ENCODE peak calls at places on chromosomes 13 and 19, in four cellular contexts. W, R, I and T are unnamed samples.

GRCh38 chr13:50691176-50691681 is 152.3 kb downstream of the DLEU7 start:
- DNase-seq in W (no peak), R (no peak), I (no peak), T (peak)

GRCh38 chr19:18401580-18402112 is 4.2 kb upstream of the LRRC25 start:
- DNase-seq in W (no peak), R (peak), I (peak), T (no peak)

GRCh38 chr13:79405501-79405830 is 589 bp downstream of the RBM26 start:
- DNase-seq in W (no peak), R (no peak), I (no peak), T (peak)

GRCh38 chr19:55459551-55459949 is 1.9 kb downstream of the ISOC2 start:
- DNase-seq in W (no peak), R (no peak), I (no peak), T (no peak)

GRCh38 chr19:12937243-12938053 is 961 bp upstream of the CALR start:
- DNase-seq in W (no peak), R (no peak), I (peak), T (peak)

GRCh38 chr19:41699968-41700323 is 8.5 kb upstream of the CEACAM5 start:
- DNase-seq in W (no peak), R (no peak), I (no peak), T (no peak)

GRCh38 chr19:13937479-13938360 is 497 bp downstream of the PODNL1 start:
- DNase-seq in W (no peak), R (no peak), I (peak), T (no peak)

GRCh38 chr13:23871616-23872220 is 17.5 kb downstream of the MIPEP start:
- DNase-seq in W (no peak), R (peak), I (peak), T (peak)

GRCh38 chr19:52453324-52454094 is at the start of gene ZNF578:
- DNase-seq in W (no peak), R (peak), I (peak), T (peak)

GRCh38 chr19:19077103-19077502 is 13.3 kb downstream of the SLC25A42 start:
- DNase-seq in W (no peak), R (no peak), I (no peak), T (no peak)

GRCh38 chr19:34217952-34218817 is 36.2 kb upstream of the GARRE1 start:
- DNase-seq in W (peak), R (peak), I (peak), T (peak)

GRCh38 chr13:99404005-99404755 is 97.0 kb upstream of the GPR183 start:
- DNase-seq in W (no peak), R (no peak), I (no peak), T (no peak)

GRCh38 chr13:87999141-87999765 is 328.1 kb downstream of the SLITRK5 start:
- DNase-seq in W (no peak), R (peak), I (no peak), T (no peak)

GRCh38 chr13:104757712-104758111 is 1691.5 kb upstream of the SLC10A2 start:
- DNase-seq in W (no peak), R (no peak), I (no peak), T (peak)

GRCh38 chr19:15246198-15246481 is 13.9 kb upstream of the EPHX3 start:
- DNase-seq in W (no peak), R (no peak), I (no peak), T (no peak)
- TF ChIP-seq FOS in W (no peak), R (no peak), I (no peak), T (no peak)

DNA sequence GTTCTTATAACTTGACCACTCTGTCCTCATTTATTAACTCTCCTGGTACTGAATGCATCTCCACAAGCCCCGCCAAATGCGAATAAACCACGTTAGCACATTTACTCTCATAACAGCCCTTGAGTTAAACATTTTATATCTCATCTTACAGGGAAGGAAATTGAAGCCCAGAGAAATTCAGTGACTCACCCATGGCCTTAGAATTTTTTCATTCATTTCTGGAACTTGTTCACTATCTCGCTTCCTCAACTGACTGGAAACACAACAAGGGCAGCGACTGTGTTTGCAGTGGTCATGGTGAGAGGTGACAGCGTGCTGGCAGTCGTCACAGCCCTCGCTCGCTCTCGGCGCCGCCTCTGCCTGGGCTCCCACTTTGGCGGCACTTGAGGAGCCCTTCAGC is 39.5 kb downstream of the SERP2 start:
- DNase-seq in W (no peak), R (peak), I (no peak), T (peak)
- H3K4me2 ChIP-seq in W (no peak), R (no peak), I (no peak), T (no peak)

GRCh38 chr13:80481589-80481988 is 140.7 kb upstream of the SPRY2 start:
- DNase-seq in W (no peak), R (no peak), I (no peak), T (no peak)
- TF ChIP-seq FOS in W (no peak), R (no peak), I (no peak), T (no peak)

DNA sequence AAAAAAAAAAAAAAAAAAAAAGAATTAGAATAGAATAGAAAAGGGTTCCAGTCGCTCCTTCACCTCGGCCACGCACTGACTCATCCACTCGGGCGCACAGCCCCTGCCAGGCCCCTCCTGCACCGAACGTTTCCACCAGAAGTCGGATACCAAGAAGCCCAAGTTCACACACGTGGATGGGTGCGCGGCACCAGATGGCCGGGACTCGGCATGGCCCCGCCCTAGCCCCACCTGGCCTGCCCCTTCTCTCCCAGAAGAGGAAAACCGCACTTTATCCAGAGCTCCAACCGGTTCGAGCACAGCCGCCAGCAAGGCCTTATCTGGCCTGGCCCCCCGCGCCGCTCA is 5.9 kb downstream of the PRR36 start:
- DNase-seq in W (no peak), R (no peak), I (peak), T (no peak)
- H3K4me2 ChIP-seq in W (peak), R (peak), I (peak), T (no peak)

GRCh38 chr13:25281193-25281936 is 5.9 kb downstream of the MTMR6 start:
- DNase-seq in W (peak), R (peak), I (no peak), T (no peak)

GRCh38 chr13:25281937-25282332 is 5.4 kb downstream of the MTMR6 start:
- DNase-seq in W (no peak), R (no peak), I (no peak), T (no peak)

DNA sequence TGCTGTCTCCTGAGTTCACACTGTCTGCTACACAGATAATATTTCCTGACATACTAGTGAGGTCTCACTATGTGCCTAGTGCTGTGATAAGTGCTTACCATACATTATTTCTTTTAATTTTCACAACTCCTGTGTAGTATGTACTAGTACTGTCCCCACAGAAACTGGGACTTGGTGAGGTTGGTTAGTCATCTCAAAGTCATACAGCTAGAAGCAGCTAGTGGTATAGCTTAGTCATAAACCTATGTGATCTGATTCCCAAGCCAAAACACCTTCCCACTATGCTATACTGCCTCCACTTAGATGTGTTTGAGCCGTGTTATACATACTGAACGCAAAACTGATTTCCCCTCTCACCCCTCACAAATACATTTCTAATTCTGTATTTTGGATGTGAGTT is 10.5 kb downstream of the MTMR6 start:
- DNase-seq in W (no peak), R (peak), I (no peak), T (no peak)
- TF ChIP-seq FOS in W (no peak), R (no peak), I (no peak), T (no peak)

GRCh38 chr13:108508263-108508662 is 121.1 kb upstream of the MYO16 start:
- DNase-seq in W (no peak), R (peak), I (no peak), T (no peak)
- H3K4me2 ChIP-seq in W (no peak), R (no peak), I (no peak), T (no peak)

GRCh38 chr13:70527553-70527952 is 419.3 kb upstream of the KLHL1 start:
- DNase-seq in W (no peak), R (no peak), I (no peak), T (no peak)

GRCh38 chr13:70518081-70518480 is 409.8 kb upstream of the KLHL1 start:
- DNase-seq in W (no peak), R (no peak), I (no peak), T (no peak)

GRCh38 chr13:70520275-70520674 is 412.0 kb upstream of the KLHL1 start:
- DNase-seq in W (no peak), R (no peak), I (no peak), T (no peak)

DNA sequence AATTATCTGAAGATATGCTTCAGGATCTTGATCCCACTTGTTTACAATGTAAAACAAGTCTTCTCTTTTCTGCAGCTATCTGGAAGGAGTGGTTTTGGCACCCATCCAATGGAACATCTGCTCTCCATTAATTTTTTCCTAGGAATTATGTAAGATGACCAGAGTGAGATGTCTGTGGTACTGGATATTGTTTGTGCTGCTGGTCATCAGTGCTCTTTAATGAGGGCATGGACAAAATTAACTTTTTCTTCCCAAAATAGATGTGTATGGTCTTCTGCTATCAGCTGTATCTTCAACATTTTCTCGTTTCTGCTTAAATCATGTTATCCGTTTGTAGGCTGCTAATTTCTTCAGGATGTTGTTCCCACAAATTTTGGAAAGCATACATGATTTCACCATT is 415.4 kb upstream of the KLHL1 start:
- DNase-seq in W (no peak), R (no peak), I (no peak), T (no peak)
- TF ChIP-seq FOS in W (no peak), R (no peak), I (no peak), T (no peak)

DNA sequence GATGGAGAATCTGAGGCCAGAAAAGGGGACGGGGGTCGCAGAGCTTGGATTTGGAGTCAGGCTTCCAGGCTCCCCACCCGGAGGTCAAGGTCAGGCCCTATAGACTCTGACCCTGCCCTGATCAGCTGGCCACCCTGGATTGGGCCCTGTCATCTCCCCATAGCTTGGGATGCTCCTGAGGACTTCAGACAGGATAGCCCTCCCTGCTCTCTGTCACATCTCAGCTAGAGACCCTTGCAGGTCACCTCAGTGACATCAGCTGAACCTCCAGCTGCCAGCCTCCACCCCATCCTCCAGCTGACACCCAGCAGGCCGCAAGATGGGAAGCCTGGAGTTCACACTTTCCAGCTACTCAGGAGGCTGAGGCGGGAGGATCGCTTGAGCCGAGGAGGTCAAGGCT is 2.8 kb upstream of the TPM4 start:
- DNase-seq in W (no peak), R (no peak), I (no peak), T (no peak)
- H3K4me2 ChIP-seq in W (no peak), R (no peak), I (no peak), T (no peak)

GRCh38 chr13:32147976-32148375 is 116.4 kb downstream of the FRY start:
- DNase-seq in W (no peak), R (no peak), I (no peak), T (peak)

GRCh38 chr13:32147193-32147592 is 115.6 kb downstream of the FRY start:
- DNase-seq in W (no peak), R (no peak), I (no peak), T (no peak)

GRCh38 chr13:32150239-32150638 is 118.7 kb downstream of the FRY start:
- DNase-seq in W (no peak), R (peak), I (no peak), T (no peak)

GRCh38 chr13:32150794-32151193 is 119.2 kb downstream of the FRY start:
- DNase-seq in W (no peak), R (peak), I (no peak), T (no peak)

DNA sequence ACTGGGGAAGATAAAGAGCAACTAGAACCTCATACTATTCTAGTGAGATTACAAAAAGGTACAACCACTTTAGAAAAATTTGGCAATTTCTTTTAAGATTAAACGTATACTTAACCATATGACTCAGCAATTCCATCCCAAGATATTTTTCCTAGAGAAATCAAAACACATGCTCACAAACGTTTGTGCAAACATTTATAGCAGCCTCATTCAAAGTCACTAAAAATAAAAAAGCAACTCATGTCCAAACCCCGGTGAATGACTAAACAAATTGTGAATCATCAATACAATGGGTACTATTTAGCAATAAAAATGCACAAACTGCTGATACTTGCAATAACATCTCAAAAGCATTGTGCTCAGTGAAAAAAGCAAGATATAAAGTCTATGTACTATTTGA is 121.5 kb downstream of the FRY start:
- DNase-seq in W (no peak), R (peak), I (no peak), T (peak)
- TF ChIP-seq FOS in W (no peak), R (no peak), I (no peak), T (peak)